ENCODE peak calls at places on chromosomes 16 and 17, in seven cellular contexts. P, C, Y, F, V, M and U are unnamed samples.

GRCh38 chr17:7410634-7411426 is 3.2 kb downstream of the NLGN2 start:
- ATAC-seq in P (no peak), C (no peak), Y (no peak), F (no peak), V (no peak), M (no peak), U (no peak)

GRCh38 chr17:376936-377863 is 24.6 kb upstream of the RPH3AL start:
- ATAC-seq in P (no peak), C (peak; percentile 76), Y (no peak), F (no peak), V (no peak), M (peak; percentile 77), U (no peak)

GRCh38 chr17:27520571-27521185 is 64.4 kb downstream of the KSR1 start:
- ATAC-seq in P (no peak), C (no peak), Y (no peak), F (no peak), V (no peak), M (no peak), U (no peak)

GRCh38 chr16:8673611-8674412 is 605 bp upstream of the ABAT start:
- ATAC-seq in P (no peak), C (no peak), Y (no peak), F (peak; percentile 71), V (no peak), M (peak; percentile 73), U (peak; percentile 32)

GRCh38 chr16:74743045-74743667 is 31.5 kb downstream of the FA2H start:
- ATAC-seq in P (no peak), C (no peak), Y (no peak), F (no peak), V (no peak), M (no peak), U (no peak)

GRCh38 chr17:65698381-65699061 is 137.1 kb upstream of the AXIN2 start:
- ATAC-seq in P (no peak), C (no peak), Y (no peak), F (no peak), V (no peak), M (no peak), U (no peak)

GRCh38 chr16:8660841-8661301 is 13.5 kb upstream of the ABAT start:
- ATAC-seq in P (no peak), C (peak; percentile 85), Y (peak; percentile 68), F (peak; percentile 73), V (peak; percentile 61), M (peak; percentile 90), U (peak; percentile 90)

GRCh38 chr17:2122641-2123302 is 67.9 kb downstream of the HIC1 start:
- ATAC-seq in P (no peak), C (peak; percentile 82), Y (no peak), F (peak; percentile 83), V (peak; percentile 35), M (peak; percentile 89), U (peak; percentile 89)

GRCh38 chr17:32116937-32117336 is 25.4 kb upstream of the RHOT1 start:
- ATAC-seq in P (no peak), C (no peak), Y (no peak), F (no peak), V (no peak), M (no peak), U (no peak)

GRCh38 chr16:84780977-84781376 is 38.8 kb upstream of the CRISPLD2 start:
- ATAC-seq in P (no peak), C (no peak), Y (peak; percentile 19), F (no peak), V (no peak), M (no peak), U (no peak)

GRCh38 chr17:16464641-16465312 is 27.2 kb downstream of the LRRC75A start:
- ATAC-seq in P (no peak), C (no peak), Y (no peak), F (no peak), V (no peak), M (no peak), U (no peak)

GRCh38 chr16:4373909-4374742 is 2.5 kb downstream of the VASN start:
- ATAC-seq in P (no peak), C (no peak), Y (no peak), F (peak; percentile 56), V (no peak), M (peak; percentile 8), U (peak; percentile 44)

GRCh38 chr16:29973384-29974246 is at the start of gene TAOK2:
- ATAC-seq in P (peak; percentile 96), C (peak; percentile 98), Y (peak; percentile 94), F (peak; percentile 99), V (peak; percentile 99), M (peak; percentile 99), U (peak; percentile 98)

GRCh38 chr16:30046588-30046987 is 15.5 kb upstream of the TLCD3B start:
- ATAC-seq in P (no peak), C (no peak), Y (no peak), F (no peak), V (no peak), M (no peak), U (no peak)

GRCh38 chr17:32819035-32819434 is 57.9 kb downstream of the MYO1D start:
- ATAC-seq in P (no peak), C (peak; percentile 45), Y (no peak), F (peak; percentile 62), V (no peak), M (peak; percentile 63), U (no peak)